ENCODE peak calls at places on chromosomes 7 and 10, in six cellular contexts. S is HepG2, Q is SK-N-SH, X is GM12878, F is H1, G is K562. J is an unnamed sample.

GRCh38 chr10:36802523-36803153 is 322.8 kb upstream of the ANKRD30A start:
- DNase-seq in S (no peak), Q (peak; percentile 74), X (no peak), F (no peak), G (no peak), J (no peak)

GRCh38 chr7:50962962-50963374 is 180.3 kb upstream of the GRB10 start:
- DNase-seq in S (peak; percentile 41), Q (no peak), X (no peak), F (no peak), G (peak; percentile 86), J (no peak)

GRCh38 chr10:44786451-44786850 is 124.7 kb upstream of the TMEM72 start:
- DNase-seq in S (no peak), Q (no peak), X (no peak), F (no peak), G (no peak), J (no peak)

GRCh38 chr10:67770537-67770936 is 67.5 kb downstream of the DNAJC12 start:
- DNase-seq in S (no peak), Q (no peak), X (peak; percentile 78), F (no peak), G (no peak), J (peak; percentile 24)

GRCh38 chr10:75040576-75040975 is 70.9 kb upstream of the SAMD8 start:
- DNase-seq in S (no peak), Q (no peak), X (no peak), F (no peak), G (no peak), J (no peak)

GRCh38 chr7:131604841-131605279 is 48.4 kb upstream of the PODXL start:
- DNase-seq in S (no peak), Q (no peak), X (no peak), F (no peak), G (no peak), J (no peak)

GRCh38 chr7:179209-179681 is 13.1 kb upstream of the FAM20C start:
- DNase-seq in S (no peak), Q (no peak), X (no peak), F (no peak), G (no peak), J (no peak)

GRCh38 chr7:131540491-131541162 is 15.8 kb downstream of the PODXL start:
- DNase-seq in S (peak; percentile 22), Q (no peak), X (no peak), F (no peak), G (no peak), J (no peak)

GRCh38 chr7:81770823-81771222 is 976 bp upstream of the HGF start:
- DNase-seq in S (no peak), Q (no peak), X (no peak), F (no peak), G (no peak), J (no peak)

GRCh38 chr7:35257251-35258124 is 3.6 kb upstream of the TBX20 start:
- DNase-seq in S (no peak), Q (no peak), X (no peak), F (peak; percentile 69), G (no peak), J (no peak)

GRCh38 chr7:35253680-35254495 is at the start of gene TBX20:
- DNase-seq in S (no peak), Q (peak; percentile 98), X (no peak), F (peak; percentile 79), G (no peak), J (peak; percentile 38)

GRCh38 chr7:35255909-35256876 is 2.3 kb upstream of the TBX20 start:
- DNase-seq in S (no peak), Q (no peak), X (no peak), F (no peak), G (no peak), J (no peak)

GRCh38 chr7:35254496-35255416 is 856 bp upstream of the TBX20 start:
- DNase-seq in S (no peak), Q (no peak), X (no peak), F (peak; percentile 52), G (no peak), J (no peak)

GRCh38 chr7:35255417-35255798 is 1.5 kb upstream of the TBX20 start:
- DNase-seq in S (no peak), Q (no peak), X (no peak), F (peak; percentile 47), G (no peak), J (no peak)
- H3K27me3 ChIP-seq in S (peaks cover 68% of the 10 kb centered on the region), Q (no peaks in the 10 kb centered on the region), X (peaks cover 33% of the 10 kb centered on the region), F (peaks cover 80% of the 10 kb centered on the region), G (peaks cover 33% of the 10 kb centered on the region), J (peaks cover 73% of the 10 kb centered on the region)

GRCh38 chr7:151571471-151571870 is 51.8 kb upstream of the RHEB start:
- DNase-seq in S (no peak), Q (no peak), X (no peak), F (no peak), G (no peak), J (no peak)

GRCh38 chr7:151566897-151567320 is 47.2 kb upstream of the RHEB start:
- DNase-seq in S (no peak), Q (no peak), X (no peak), F (no peak), G (no peak), J (peak; percentile 41)

GRCh38 chr7:151572136-151572535 is 52.4 kb upstream of the RHEB start:
- DNase-seq in S (no peak), Q (no peak), X (no peak), F (no peak), G (no peak), J (no peak)

GRCh38 chr7:151568951-151569652 is 49.4 kb upstream of the RHEB start:
- DNase-seq in S (no peak), Q (no peak), X (no peak), F (no peak), G (no peak), J (no peak)

DNA sequence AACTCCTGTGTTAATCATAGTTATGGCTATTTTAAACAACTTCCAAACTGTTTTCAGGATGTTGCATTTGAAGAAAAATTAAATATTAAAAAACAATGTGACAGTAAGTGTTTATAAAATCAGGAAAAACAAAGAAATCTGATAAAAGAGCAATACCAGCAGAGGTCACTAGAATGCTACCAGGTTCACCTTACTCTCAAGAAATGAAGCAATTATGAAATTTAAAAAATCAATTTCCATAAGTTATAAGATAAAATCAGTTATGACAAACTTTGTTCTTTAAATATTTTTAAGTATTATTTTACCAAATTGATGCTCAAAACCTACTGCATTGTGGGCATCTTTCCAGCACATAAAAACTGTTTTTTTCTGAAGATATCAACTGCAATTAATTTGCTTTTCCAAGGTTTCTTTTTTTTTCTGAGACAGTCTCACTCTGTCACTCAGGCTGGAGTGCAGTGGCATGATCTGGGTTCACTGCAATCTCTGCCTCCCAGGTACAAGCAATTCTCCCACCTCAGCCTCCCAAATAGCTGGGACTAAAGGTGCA is 50.7 kb upstream of the RHEB start:
- DNase-seq in S (no peak), Q (no peak), X (no peak), F (no peak), G (no peak), J (no peak)
- TF ChIP-seq CTCF in S (peak; percentile 26), Q (peak; percentile 99), X (peak; percentile 34), F (peak; percentile 26), G (peak; percentile 46), J (no peak)

DNA sequence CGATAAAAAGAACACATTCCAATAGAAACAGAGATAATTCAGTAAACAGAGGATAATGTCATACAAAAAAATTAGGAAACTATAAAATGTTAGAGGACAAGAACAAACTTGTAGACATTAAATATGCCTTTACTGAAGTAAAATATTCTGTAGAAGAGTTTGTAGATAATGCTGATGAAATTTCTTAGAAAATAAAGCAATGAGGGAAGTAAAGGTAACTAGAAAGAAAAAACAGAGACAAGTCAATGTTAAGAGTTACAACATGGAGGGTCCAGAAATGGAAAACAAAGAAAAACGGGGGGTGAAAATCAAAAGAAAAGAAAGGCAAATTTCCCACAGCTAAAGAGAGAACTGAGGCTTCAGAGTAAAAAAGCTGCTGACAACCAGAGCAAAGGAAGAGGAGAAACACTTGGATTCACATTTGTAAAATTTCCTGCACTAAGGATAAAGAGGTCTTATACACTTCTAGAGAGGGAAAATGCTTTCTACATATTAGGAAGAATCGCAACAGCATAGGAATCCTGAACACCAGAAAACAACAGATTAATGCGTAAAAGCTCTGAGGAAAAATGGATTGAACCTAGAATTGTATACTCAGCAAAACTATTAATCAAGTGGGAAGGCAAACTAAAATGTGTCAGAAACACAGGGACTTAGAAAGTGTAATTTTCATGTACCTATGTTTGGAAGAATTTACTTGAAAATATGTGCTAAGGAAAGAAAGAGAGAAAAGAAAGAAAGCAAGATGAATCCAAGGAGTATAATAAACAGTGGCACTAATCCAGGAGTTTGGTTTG is 55.0 kb upstream of the AGR3 start:
- DNase-seq in S (no peak), Q (no peak), X (no peak), F (no peak), G (no peak), J (no peak)
- TF ChIP-seq GABPA in S (no peak), Q (no peak), X (no peak), F (no peak), G (no peak), J (no peak)

GRCh38 chr10:72087969-72088878 is at the start of gene SPOCK2:
- DNase-seq in S (no peak), Q (peak; percentile 79), X (no peak), F (peak; percentile 70), G (no peak), J (no peak)

GRCh38 chr10:72087392-72087968 is 871 bp downstream of the SPOCK2 start:
- DNase-seq in S (no peak), Q (peak; percentile 68), X (no peak), F (peak; percentile 66), G (no peak), J (no peak)

GRCh38 chr10:72085864-72086465 is 2.4 kb downstream of the SPOCK2 start:
- DNase-seq in S (no peak), Q (no peak), X (no peak), F (no peak), G (no peak), J (no peak)

GRCh38 chr10:72085166-72085565 is 3.2 kb downstream of the SPOCK2 start:
- DNase-seq in S (no peak), Q (no peak), X (no peak), F (no peak), G (no peak), J (no peak)

DNA sequence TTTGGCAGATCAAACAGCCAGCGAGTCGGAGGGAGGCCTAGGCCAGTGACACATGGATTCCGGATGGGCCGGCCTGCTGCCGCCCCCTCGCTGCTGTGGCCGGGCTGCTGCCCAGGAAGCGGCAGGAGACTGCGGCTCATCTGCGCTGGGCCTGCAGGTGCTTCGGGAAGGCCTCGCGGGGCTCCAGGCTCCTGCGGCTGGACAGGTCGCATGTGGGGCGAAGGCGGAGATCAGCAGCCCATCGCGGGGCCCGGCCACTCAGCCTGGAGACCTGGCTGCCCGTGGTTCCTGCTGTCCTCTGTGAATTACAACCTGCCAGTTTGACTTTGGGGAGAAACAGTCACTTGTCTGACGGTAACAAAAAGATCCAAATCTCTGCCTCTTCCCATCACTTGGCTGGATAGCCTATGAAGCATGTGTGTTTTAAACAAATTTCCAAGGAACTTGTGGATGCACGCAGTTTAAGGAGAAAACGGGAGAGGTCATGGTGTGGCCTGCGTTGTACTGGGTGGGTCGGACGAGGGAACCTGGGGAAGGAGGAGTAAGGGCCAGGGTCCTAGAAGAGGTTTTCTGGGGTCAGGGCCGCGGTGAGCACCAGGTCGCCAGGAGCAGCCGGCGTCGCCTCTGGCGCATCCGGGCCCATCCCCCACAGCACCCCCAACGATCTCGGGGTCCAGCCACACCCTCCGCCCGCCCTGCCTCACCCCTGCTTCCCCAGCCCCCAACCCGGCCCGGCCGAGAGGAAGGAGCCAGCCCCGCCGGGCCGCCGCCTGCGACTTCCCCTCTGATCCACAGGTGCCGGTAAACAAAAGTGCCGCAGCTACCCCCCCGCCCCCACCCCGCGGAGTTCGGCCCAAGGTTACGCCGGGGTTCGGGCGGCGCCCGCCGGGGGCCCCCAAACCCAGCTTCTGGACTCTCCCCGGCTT is 1.6 kb downstream of the SPOCK2 start:
- DNase-seq in S (peak; percentile 27), Q (no peak), X (no peak), F (peak; percentile 69), G (no peak), J (peak; percentile 41)
- H3K27me3 ChIP-seq in S (peaks cover 32% of the 10 kb centered on the region), Q (peaks cover 10% of the 10 kb centered on the region), X (peaks cover 16% of the 10 kb centered on the region), F (peaks cover 19% of the 10 kb centered on the region), G (no peaks in the 10 kb centered on the region), J (peaks cover 13% of the 10 kb centered on the region)

GRCh38 chr10:122546242-122546641 is 14.3 kb upstream of the DMBT1 start:
- DNase-seq in S (no peak), Q (no peak), X (no peak), F (no peak), G (no peak), J (no peak)
- TF ChIP-seq CTCF in S (no peak), Q (no peak), X (no peak), F (peak; percentile 7), G (no peak), J (no peak)